ENCODE peak calls at places on chromosomes 11 and 22, in four cellular contexts. C is mammary epithelial cell, G is heart left ventricle, A is gastrocnemius medialis. J is an unnamed sample. For H3K36me3, the result is how much of the 10 kb centered on the place peaks cover.

GRCh38 chr11:9755561-9755960 is 91.7 kb downstream of the SWAP70 start:
- DNase-seq in C (no peak), G (no peak), A (no peak), J (no peak)

GRCh38 chr22:47192651-47193437 is 430.4 kb downstream of the TBC1D22A start:
- DNase-seq in C (no peak), G (peak), A (no peak), J (no peak)

GRCh38 chr22:36659762-36660509 is 43.6 kb downstream of the CACNG2 start:
- DNase-seq in C (peak), G (peak), A (peak), J (peak)

GRCh38 chr22:46846154-46846831 is 83.8 kb downstream of the TBC1D22A start:
- DNase-seq in C (peak), G (no peak), A (no peak), J (no peak)

GRCh38 chr11:27379449-27379848 is 16.4 kb upstream of the CCDC34 start:
- DNase-seq in C (no peak), G (no peak), A (no peak), J (no peak)

GRCh38 chr11:110362916-110363574 is 66.6 kb upstream of the RDX start:
- DNase-seq in C (no peak), G (peak), A (no peak), J (no peak)

GRCh38 chr11:69934861-69935494 is 115.8 kb upstream of the FGF3 start:
- DNase-seq in C (no peak), G (no peak), A (no peak), J (no peak)

GRCh38 chr11:30254307-30255298 is 23.8 kb downstream of the FSHB start:
- DNase-seq in C (no peak), G (no peak), A (no peak), J (no peak)

GRCh38 chr11:33722579-33723234 is 13.5 kb downstream of the CD59 start:
- DNase-seq in C (peak), G (no peak), A (no peak), J (no peak)

GRCh38 chr22:17866127-17866526 is 91.9 kb upstream of the BID start:
- DNase-seq in C (no peak), G (no peak), A (no peak), J (no peak)

GRCh38 chr11:121206810-121207209 is 85.8 kb upstream of the SC5D start:
- DNase-seq in C (no peak), G (no peak), A (no peak), J (no peak)

GRCh38 chr11:58133329-58134076 is 8.2 kb upstream of the OR9I1 start:
- DNase-seq in C (peak), G (no peak), A (no peak), J (no peak)

GRCh38 chr22:37198290-37199102 is 10.4 kb upstream of the C1QTNF6 start:
- DNase-seq in C (peak), G (peak), A (peak), J (peak)

GRCh38 chr11:72716291-72716690 is 35.9 kb downstream of the ARAP1 start:
- DNase-seq in C (no peak), G (no peak), A (no peak), J (no peak)

GRCh38 chr22:22431271-22432220 is 77.0 kb downstream of the ZNF280B start:
- DNase-seq in C (peak), G (peak), A (no peak), J (peak)

GRCh38 chr11:128579790-128580504 is 7.4 kb downstream of the ETS1 start:
- DNase-seq in C (peak), G (no peak), A (no peak), J (no peak)

GRCh38 chr22:29524440-29525191 is 28.9 kb downstream of the THOC5 start:
- DNase-seq in C (peak), G (no peak), A (no peak), J (no peak)

GRCh38 chr22:47370448-47371262 is 608.2 kb downstream of the TBC1D22A start:
- DNase-seq in C (no peak), G (no peak), A (no peak), J (no peak)

GRCh38 chr22:42716649-42717127 is 4.0 kb downstream of the A4GALT start:
- DNase-seq in C (no peak), G (no peak), A (no peak), J (no peak)

GRCh38 chr11:112470355-112470754 is 209.7 kb upstream of the PLET1 start:
- DNase-seq in C (no peak), G (no peak), A (no peak), J (no peak)
- H3K27ac ChIP-seq in C (no peak), G (no peak), A (no peak), J (no peak)

DNA sequence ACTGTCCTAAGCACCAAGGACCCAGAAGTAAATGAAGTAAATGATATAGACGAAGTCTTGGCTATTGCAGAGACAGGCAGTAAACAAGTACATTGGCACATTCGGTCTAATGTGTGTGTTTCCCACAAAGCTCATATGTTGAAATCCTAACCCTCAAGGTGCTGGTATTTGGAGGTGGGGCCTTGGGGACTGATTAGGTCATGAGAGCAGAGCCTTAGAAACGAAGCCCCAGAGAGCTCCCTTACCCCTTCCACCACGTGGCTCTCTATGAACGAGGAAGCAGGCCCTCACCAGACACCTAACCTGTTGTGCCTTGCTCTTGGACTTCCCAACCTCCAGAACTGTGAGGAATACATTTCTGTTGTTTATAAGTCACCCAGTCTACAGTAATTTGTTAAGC is 14.9 kb downstream of the CLMP start:
- DNase-seq in C (peak), G (no peak), A (no peak), J (no peak)
- TF ChIP-seq CTCF in C (no peak), G (no peak), A (no peak), J (no peak)

DNA sequence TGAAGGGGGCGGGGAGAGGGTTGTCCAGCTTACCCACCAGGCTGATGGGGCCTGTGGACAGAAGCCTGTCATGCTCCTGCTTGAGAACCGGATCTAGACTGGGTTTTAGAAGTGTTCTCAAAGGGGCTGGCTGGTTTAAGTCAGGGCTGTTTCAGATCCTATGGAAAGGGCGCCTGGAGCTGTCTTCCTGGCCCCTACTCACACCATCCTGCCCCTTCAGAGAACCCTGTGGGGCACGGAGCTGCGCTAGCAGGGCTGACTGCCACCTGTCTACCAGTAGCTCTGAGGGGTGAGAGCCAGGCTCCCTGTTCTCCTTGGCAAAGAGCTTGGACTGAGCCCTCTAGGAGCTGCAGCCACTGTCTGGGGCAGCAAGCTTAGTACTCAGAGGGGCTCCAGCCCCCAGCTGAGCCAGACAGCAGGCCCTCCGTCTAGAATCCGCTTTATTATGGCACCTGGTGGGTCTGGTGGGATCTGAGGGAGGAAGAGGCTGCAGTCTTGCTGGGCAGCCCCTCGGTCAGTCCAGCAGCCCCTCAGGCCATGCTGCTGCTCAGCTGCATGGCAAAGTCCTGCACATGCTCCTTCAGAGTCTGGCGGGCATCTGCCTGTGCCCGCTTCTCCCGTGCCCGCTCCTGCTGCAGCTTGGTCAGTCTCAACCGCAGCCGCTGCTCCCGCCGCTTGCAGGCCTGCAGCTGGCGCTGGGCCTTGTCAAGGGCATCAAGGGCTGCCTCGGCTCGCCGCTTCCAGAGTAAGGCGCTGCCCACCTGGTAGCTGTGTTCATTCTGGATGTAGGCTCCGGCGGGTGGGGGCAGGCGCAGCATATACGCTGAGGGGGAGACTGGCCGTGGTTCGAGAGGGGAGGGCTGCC is 2.3 kb downstream of the THAP7 start:
- DNase-seq in C (no peak), G (peak), A (no peak), J (no peak)
- H3K36me3 ChIP-seq in C (under half), G (under half), A (under half), J (under half)

DNA sequence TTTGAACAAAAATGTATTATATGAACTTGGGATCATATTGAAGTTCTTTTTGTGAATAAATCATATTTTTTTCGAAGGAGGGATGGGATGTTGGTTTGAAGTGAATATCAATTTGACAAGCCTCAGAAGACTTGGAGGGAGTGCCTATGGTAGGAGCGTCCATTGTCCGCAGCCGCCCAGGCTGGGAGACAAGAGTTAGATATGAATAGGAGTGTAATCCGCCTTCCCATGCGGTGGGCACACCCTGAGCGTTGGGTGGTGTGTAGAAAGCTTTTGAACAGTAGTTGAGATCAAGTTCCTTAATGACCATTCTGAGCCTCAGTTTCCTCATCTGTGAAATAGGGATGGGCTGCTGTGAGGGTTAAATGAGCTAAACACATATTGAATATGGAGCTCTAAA is 7.0 kb downstream of the CD82 start:
- DNase-seq in C (no peak), G (no peak), A (no peak), J (no peak)
- H3K27ac ChIP-seq in C (no peak), G (no peak), A (no peak), J (no peak)

J was measured in uterus.